ENCODE peak calls at places on chromosome 21, in six cellular contexts. F is thoracic aorta; S is transverse colon; H is breast epithelium; L is CD8-positive, alpha-beta T cell; G is keratinocyte. C is an unnamed sample.

GRCh38 chr21:16366207-16366606 is 636.4 kb downstream of the USP25 start:
- DNase-seq in F (no peak), S (no peak), H (no peak), L (no peak), G (no peak), C (no peak)

GRCh38 chr21:44695641-44696040 is 1.3 kb upstream of the KRTAP10-12 start:
- DNase-seq in F (no peak), S (no peak), H (no peak), L (no peak), G (no peak), C (no peak)

GRCh38 chr21:41369915-41370839 is 8.3 kb downstream of the MX2 start:
- DNase-seq in F (no peak), S (no peak), H (no peak), L (peak; percentile 55), G (no peak), C (no peak)

GRCh38 chr21:45538381-45539045 is 3.7 kb downstream of the SLC19A1 start:
- DNase-seq in F (no peak), S (peak; percentile 7), H (peak; percentile 37), L (peak; percentile 17), G (no peak), C (peak; percentile 41)

GRCh38 chr21:15638856-15639549 is 90.8 kb upstream of the USP25 start:
- DNase-seq in F (no peak), S (no peak), H (peak; percentile 63), L (no peak), G (no peak), C (peak; percentile 81)

GRCh38 chr21:45522986-45523385 is 19.3 kb downstream of the SLC19A1 start:
- DNase-seq in F (no peak), S (peak; percentile 1), H (peak; percentile 3), L (peak; percentile 11), G (no peak), C (no peak)

GRCh38 chr21:18170221-18170620 is 74.4 kb upstream of the CHODL start:
- DNase-seq in F (no peak), S (no peak), H (no peak), L (no peak), G (no peak), C (no peak)

GRCh38 chr21:43767980-43768867 is 7.9 kb downstream of the CSTB start:
- DNase-seq in F (no peak), S (peak; percentile 82), H (no peak), L (no peak), G (peak; percentile 66), C (peak; percentile 87)

GRCh38 chr21:21860888-21861287 is 862.7 kb downstream of the NCAM2 start:
- DNase-seq in F (no peak), S (no peak), H (no peak), L (no peak), G (no peak), C (no peak)

GRCh38 chr21:25970254-25970930 is 200.2 kb downstream of the APP start:
- DNase-seq in F (no peak), S (no peak), H (peak; percentile 59), L (no peak), G (no peak), C (no peak)

GRCh38 chr21:38236232-38236631 is 20.6 kb upstream of the KCNJ15 start:
- DNase-seq in F (no peak), S (no peak), H (no peak), L (no peak), G (no peak), C (no peak)

GRCh38 chr21:44752701-44753235 is 41.4 kb upstream of the TSPEAR start:
- DNase-seq in F (no peak), S (no peak), H (no peak), L (no peak), G (peak; percentile 98), C (no peak)

GRCh38 chr21:31470896-31471694 is 127.0 kb upstream of the TIAM1 start:
- DNase-seq in F (no peak), S (no peak), H (no peak), L (no peak), G (no peak), C (no peak)

GRCh38 chr21:29475329-29475728 is 176.6 kb downstream of the BACH1 start:
- DNase-seq in F (no peak), S (no peak), H (no peak), L (no peak), G (no peak), C (no peak)

GRCh38 chr21:31630062-31630711 is 29.3 kb upstream of the SOD1 start:
- DNase-seq in F (peak; percentile 10), S (no peak), H (peak; percentile 72), L (no peak), G (peak; percentile 93), C (no peak)

GRCh38 chr21:32955307-32955937 is 70.3 kb upstream of the OLIG2 start:
- DNase-seq in F (no peak), S (no peak), H (no peak), L (no peak), G (no peak), C (no peak)

GRCh38 chr21:44579056-44579832 is 1.2 kb downstream of the KRTAP10-5 start:
- DNase-seq in F (no peak), S (no peak), H (no peak), L (no peak), G (no peak), C (peak; percentile 28)

GRCh38 chr21:37532868-37533780 is 166.6 kb downstream of the DYRK1A start:
- DNase-seq in F (no peak), S (no peak), H (no peak), L (peak; percentile 29), G (peak; percentile 63), C (no peak)

GRCh38 chr21:46184625-46185555 is 631 bp upstream of the SPATC1L start:
- DNase-seq in F (no peak), S (peak; percentile 81), H (peak; percentile 86), L (peak; percentile 94), G (no peak), C (peak; percentile 92)

GRCh38 chr21:31570824-31571425 is 88.6 kb upstream of the SOD1 start:
- DNase-seq in F (no peak), S (no peak), H (no peak), L (no peak), G (no peak), C (no peak)

GRCh38 chr21:31554511-31555022 is 104.9 kb upstream of the SOD1 start:
- DNase-seq in F (no peak), S (no peak), H (no peak), L (no peak), G (no peak), C (no peak)

GRCh38 chr21:25925936-25926335 is 191.2 kb downstream of the GABPA start:
- DNase-seq in F (no peak), S (no peak), H (no peak), L (no peak), G (no peak), C (no peak)

GRCh38 chr21:37758997-37759396 is 157.3 kb downstream of the KCNJ6 start:
- DNase-seq in F (no peak), S (peak; percentile 42), H (no peak), L (no peak), G (no peak), C (no peak)

GRCh38 chr21:16473965-16474364 is 744.2 kb downstream of the USP25 start:
- DNase-seq in F (no peak), S (no peak), H (no peak), L (no peak), G (no peak), C (no peak)

GRCh38 chr21:37711294-37711844 is 204.9 kb downstream of the KCNJ6 start:
- DNase-seq in F (no peak), S (no peak), H (no peak), L (no peak), G (no peak), C (no peak)

GRCh38 chr21:31117046-31117916 is 79.0 kb upstream of the KRTAP19-8 start:
- DNase-seq in F (no peak), S (no peak), H (no peak), L (no peak), G (no peak), C (no peak)

GRCh38 chr21:38938343-38938742 is 132.6 kb downstream of the ETS2 start:
- DNase-seq in F (no peak), S (no peak), H (no peak), L (no peak), G (no peak), C (no peak)

GRCh38 chr21:43956019-43956666 is 56.0 kb upstream of the TRAPPC10 start:
- DNase-seq in F (no peak), S (no peak), H (no peak), L (no peak), G (no peak), C (no peak)

GRCh38 chr21:46093668-46094400 is 4.1 kb upstream of the COL6A2 start:
- DNase-seq in F (no peak), S (no peak), H (no peak), L (peak; percentile 54), G (no peak), C (no peak)

GRCh38 chr21:28444131-28444530 is 548.5 kb downstream of the LTN1 start:
- DNase-seq in F (no peak), S (no peak), H (no peak), L (no peak), G (no peak), C (no peak)
- H3K27ac ChIP-seq in F (no peak overlapping the region), S (no peak overlapping the region), H (no peak overlapping the region), L (no peak overlapping the region), G (no peak overlapping the region), C (no peak overlapping the region)

GRCh38 chr21:42376338-42376982 is 10.1 kb upstream of the TFF1 start:
- DNase-seq in F (no peak), S (peak; percentile 65), H (no peak), L (no peak), G (no peak), C (peak; percentile 50)
- H3K27ac ChIP-seq in F (no peak overlapping the region), S (peak overlapping the region; percentile 71), H (no peak overlapping the region), L (no peak overlapping the region), G (no peak overlapping the region), C (no peak overlapping the region)

GRCh38 chr21:42531771-42532170 is 18.1 kb downstream of the SLC37A1 start:
- DNase-seq in F (no peak), S (no peak), H (no peak), L (no peak), G (no peak), C (no peak)
- H3K27ac ChIP-seq in F (no peak overlapping the region), S (no peak overlapping the region), H (no peak overlapping the region), L (no peak overlapping the region), G (no peak overlapping the region), C (peak overlapping the region; percentile 49)

GRCh38 chr21:34834307-34834706 is 165.5 kb downstream of the CLIC6 start:
- DNase-seq in F (no peak), S (no peak), H (no peak), L (no peak), G (no peak), C (no peak)

GRCh38 chr21:34835526-34835925 is 166.7 kb downstream of the CLIC6 start:
- DNase-seq in F (no peak), S (peak; percentile 23), H (no peak), L (no peak), G (no peak), C (peak; percentile 63)

GRCh38 chr21:34836103-34836932 is 167.5 kb downstream of the CLIC6 start:
- DNase-seq in F (peak; percentile 34), S (peak; percentile 46), H (no peak), L (no peak), G (no peak), C (peak; percentile 86)

GRCh38 chr21:34833465-34833864 is 164.7 kb downstream of the CLIC6 start:
- DNase-seq in F (no peak), S (no peak), H (no peak), L (no peak), G (no peak), C (no peak)

GRCh38 chr21:34834852-34835501 is 166.2 kb downstream of the CLIC6 start:
- DNase-seq in F (no peak), S (no peak), H (no peak), L (no peak), G (no peak), C (no peak)
- H3K27ac ChIP-seq in F (peak overlapping the region; percentile 5), S (peak overlapping the region; percentile 31), H (peak overlapping the region; percentile 94), L (no peak overlapping the region), G (no peak overlapping the region), C (peak overlapping the region; percentile 74)